ENCODE peak calls at places on chromosomes 5 and 9, in five cellular contexts. C is hepatocyte, O is cardiac muscle cell, D is Peyer's patch, X is IMR-90. R is an unnamed sample.

GRCh38 chr5:14503017-14503680 is 78.4 kb upstream of the OTULINL start:
- DNase-seq in O (no peak), C (no peak), X (no peak), D (no peak), R (no peak)

GRCh38 chr5:172312286-172312685 is 28.7 kb upstream of the UBTD2 start:
- DNase-seq in O (no peak), C (no peak), D (no peak), X (no peak), R (no peak)

GRCh38 chr5:15105799-15106393 is 234.3 kb upstream of the ANKH start:
- DNase-seq in D (peak), O (peak), X (peak), C (peak), R (peak)

GRCh38 chr5:82396871-82397514 is 118.8 kb upstream of the RPS23 start:
- DNase-seq in C (peak), O (peak), X (peak), D (peak), R (no peak)

GRCh38 chr9:75186767-75187380 is 98.6 kb downstream of the OSTF1 start:
- DNase-seq in C (no peak), O (no peak), D (no peak), X (peak), R (no peak)

GRCh38 chr9:136117291-136118060 is 1.2 kb downstream of the TMEM250 start:
- DNase-seq in O (no peak), D (no peak), C (peak), X (no peak), R (peak)

GRCh38 chr9:5665059-5665458 is 36.2 kb downstream of the RIC1 start:
- DNase-seq in O (no peak), C (no peak), X (no peak), D (no peak), R (no peak)

GRCh38 chr5:13533833-13534232 is 410.7 kb downstream of the DNAH5 start:
- DNase-seq in D (no peak), C (no peak), O (no peak), X (no peak), R (no peak)

GRCh38 chr9:87420884-87421283 is 76.8 kb upstream of the DAPK1 start:
- DNase-seq in D (no peak), C (no peak), X (no peak), O (no peak), R (no peak)

GRCh38 chr5:4419276-4419675 is 720.9 kb upstream of the ADAMTS16 start:
- DNase-seq in X (no peak), C (no peak), O (no peak), D (no peak), R (no peak)

DNA sequence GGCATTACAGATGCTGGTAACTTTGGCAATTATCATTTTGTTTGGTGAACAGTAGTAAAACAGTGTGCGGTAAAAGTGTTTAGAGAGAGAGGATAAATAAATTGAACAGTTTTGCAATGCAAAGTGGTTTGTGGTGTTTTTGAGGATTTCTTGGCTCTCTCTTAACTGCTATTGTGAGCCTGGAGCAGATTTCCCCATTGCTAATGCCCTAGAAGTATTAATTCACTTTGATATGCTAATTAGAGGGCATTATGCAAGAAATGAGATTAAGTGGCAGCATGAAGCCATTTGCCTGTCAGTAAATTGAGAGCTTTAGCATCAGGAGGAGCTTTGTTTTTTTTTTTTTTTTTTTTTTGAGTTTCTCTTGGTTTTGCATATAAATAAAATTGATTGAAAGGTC is 8.2 kb downstream of the PBX3 start:
- DNase-seq in O (no peak), C (no peak), X (no peak), D (no peak), R (no peak)
- H3K4me3 ChIP-seq in O (no peak), C (no peak), X (no peak), D (no peak), R (no peak)

GRCh38 chr9:108271646-108272349 is 584.0 kb downstream of the ACTL7B start:
- DNase-seq in C (peak), X (peak), O (no peak), D (peak), R (peak)
- H3K4me3 ChIP-seq in C (no peak), X (peak), O (no peak), D (peak), R (no peak)

GRCh38 chr9:35728041-35728971 is 3.7 kb downstream of the TLN1 start:
- DNase-seq in O (peak), C (peak), D (peak), X (peak), R (peak)

GRCh38 chr9:35726876-35727438 is 5.0 kb downstream of the TLN1 start:
- DNase-seq in X (peak), O (peak), D (peak), C (no peak), R (no peak)

GRCh38 chr9:35729700-35730485 is 2.1 kb downstream of the TLN1 start:
- DNase-seq in D (peak), O (peak), C (peak), X (peak), R (peak)

GRCh38 chr9:35729101-35729500 is 2.9 kb downstream of the TLN1 start:
- DNase-seq in O (no peak), C (no peak), D (no peak), X (peak), R (no peak)

DNA sequence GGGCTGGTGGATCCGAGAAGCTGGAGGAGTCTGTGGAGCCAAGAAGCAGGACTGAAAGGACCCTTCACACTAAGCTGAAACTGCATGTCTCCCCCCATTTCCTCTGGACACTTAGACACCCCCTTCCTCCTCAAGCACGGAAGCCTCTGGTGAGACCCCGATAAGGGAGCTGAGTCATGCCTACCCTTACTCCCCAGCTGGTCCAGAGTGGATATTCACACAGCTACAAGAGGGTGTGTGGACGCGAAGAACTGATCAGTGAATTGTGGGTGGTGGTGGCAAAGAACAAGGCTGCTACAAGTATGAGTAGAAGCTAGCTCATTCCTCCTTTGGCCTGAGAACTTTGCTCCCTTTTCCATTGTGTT is 4.3 kb downstream of the TLN1 start:
- DNase-seq in D (no peak), X (no peak), O (peak), C (no peak), R (no peak)
- H3K4me3 ChIP-seq in D (peak), X (peak), O (peak), C (no peak), R (no peak)

GRCh38 chr9:71765693-71766092 is 2.6 kb downstream of the CEMIP2 start:
- DNase-seq in O (no peak), X (peak), D (no peak), C (no peak), R (no peak)
- H3K4me3 ChIP-seq in O (no peak), X (no peak), D (peak), C (no peak), R (no peak)

DNA sequence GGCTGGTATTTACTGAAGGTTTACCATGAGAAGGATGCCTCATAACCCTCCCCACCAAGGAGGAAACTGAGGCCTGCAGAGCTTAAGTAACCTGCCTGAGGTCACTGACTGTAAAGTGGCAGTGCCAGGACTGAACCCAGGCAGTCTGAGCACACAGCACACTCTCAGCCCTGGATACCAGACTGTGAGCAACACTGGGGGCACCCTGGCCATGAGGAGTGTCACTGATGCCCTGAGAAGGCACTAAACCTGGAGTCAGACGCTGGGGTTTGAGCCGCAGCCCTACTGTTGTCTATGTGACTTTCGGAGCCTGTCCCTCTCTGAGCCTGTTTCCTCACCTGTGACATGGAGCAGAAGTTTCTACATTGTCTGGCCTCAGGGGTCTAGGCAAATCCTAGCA is 36.2 kb downstream of the B4GALT1 start:
- DNase-seq in O (no peak), X (no peak), D (no peak), C (no peak), R (peak)
- H3K4me3 ChIP-seq in O (no peak), X (no peak), D (no peak), C (no peak), R (no peak)

GRCh38 chr5:55036477-55036876 is 12.4 kb downstream of the GZMK start:
- DNase-seq in D (no peak), X (peak), C (no peak), O (no peak), R (no peak)

GRCh38 chr5:55037046-55037771 is 13.2 kb downstream of the GZMK start:
- DNase-seq in C (peak), D (peak), X (no peak), O (peak), R (peak)

GRCh38 chr5:55033568-55033967 is 9.5 kb downstream of the GZMK start:
- DNase-seq in O (no peak), X (no peak), C (no peak), D (no peak), R (no peak)

GRCh38 chr5:55037816-55038379 is 13.8 kb downstream of the GZMK start:
- DNase-seq in X (no peak), D (no peak), O (no peak), C (no peak), R (no peak)

GRCh38 chr5:55035480-55035879 is 11.4 kb downstream of the GZMK start:
- DNase-seq in D (no peak), C (no peak), O (no peak), X (no peak), R (no peak)
- H3K4me3 ChIP-seq in D (no peak), C (no peak), O (no peak), X (no peak), R (no peak)

DNA sequence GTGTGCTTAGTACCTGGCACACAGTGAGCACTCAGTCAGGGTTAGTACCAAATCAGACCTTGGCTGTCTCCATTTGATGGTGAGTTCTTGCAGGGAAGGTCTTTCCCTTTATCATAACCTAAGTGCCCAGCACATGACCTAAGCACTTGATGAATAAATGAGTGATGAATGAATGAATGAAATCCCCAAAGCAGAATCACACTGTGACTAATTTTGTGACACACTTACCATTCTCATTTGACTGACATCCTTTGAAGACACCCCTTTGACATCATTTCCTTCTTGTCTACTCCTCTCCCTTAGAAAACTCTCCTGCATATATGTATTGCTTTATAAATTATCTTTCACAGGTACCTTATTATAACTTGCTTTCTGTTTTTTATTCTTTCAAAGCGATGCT is 130.2 kb upstream of the ELL2 start:
- DNase-seq in D (no peak), O (no peak), X (no peak), C (no peak), R (no peak)
- H3K4me3 ChIP-seq in D (no peak), O (no peak), X (no peak), C (no peak), R (no peak)

DNA sequence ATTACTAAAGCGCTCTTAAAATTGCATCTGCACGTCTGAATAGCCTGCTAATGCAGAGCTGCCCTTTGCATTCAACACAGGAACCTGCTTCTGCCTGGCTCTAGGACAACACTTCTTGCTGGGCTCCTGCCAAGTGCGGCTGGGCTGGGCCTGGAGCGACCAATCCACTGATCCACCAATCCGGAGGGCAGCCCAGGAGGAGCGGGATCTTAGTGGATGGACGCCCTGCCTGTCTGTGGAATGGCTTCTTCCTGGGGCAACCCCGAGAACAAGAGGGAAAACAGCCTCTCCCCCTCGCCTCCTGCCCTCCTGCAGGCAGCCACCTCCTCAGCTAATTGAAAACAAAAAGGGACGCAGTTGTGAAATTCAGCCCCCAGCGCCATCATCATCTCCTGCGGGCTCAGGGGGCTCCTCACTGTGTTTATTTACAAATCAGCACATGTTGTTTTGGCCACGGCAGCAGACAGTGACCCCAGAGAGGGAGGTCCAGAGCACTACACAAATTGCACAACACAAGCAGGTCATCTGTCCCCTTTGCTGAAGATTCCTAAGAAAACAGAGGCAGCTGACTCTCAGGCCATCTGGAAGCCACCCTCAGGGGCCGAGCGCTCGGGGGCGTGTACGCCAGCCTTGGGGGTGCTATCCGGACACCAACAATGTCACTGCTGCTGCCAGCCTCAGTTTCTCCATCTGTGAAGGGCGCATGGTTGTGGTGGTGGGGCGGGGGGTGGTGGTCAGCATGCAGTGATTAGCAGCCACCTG is 57.3 kb downstream of the GADD45G start:
- DNase-seq in C (peak), D (peak), X (peak), O (peak), R (peak)
- H3K4me3 ChIP-seq in C (no peak), D (peak), X (peak), O (no peak), R (no peak)